ENCODE peak calls at places on chromosomes 11 and 22, in six cellular contexts. R is activated T-helper 1 cell treated with anti-CD3 and anti-CD28 coated beads, Interleukin-2, amount 50 U/mL, for 16 hours; X is GDM1; M is stomach; W is H4; P is right atrium auricular region. H is an unnamed sample.

GRCh38 chr11:96263361-96263763 is 79.6 kb downstream of the MAML2 start:
- DNase-seq in R (no peak), X (no peak), M (no peak), W (no peak), P (no peak), H (peak)

GRCh38 chr22:38422615-38423511 is 32.1 kb downstream of the KCNJ4 start:
- DNase-seq in R (no peak), X (no peak), M (no peak), W (no peak), P (no peak), H (peak)

GRCh38 chr11:110112457-110112856 is 19.3 kb downstream of the ZC3H12C start:
- DNase-seq in R (no peak), X (peak), M (no peak), W (no peak), P (no peak), H (no peak)

GRCh38 chr11:45145083-45145420 is 1.4 kb upstream of the PRDM11 start:
- DNase-seq in R (no peak), X (no peak), M (no peak), W (no peak), P (no peak), H (no peak)

GRCh38 chr22:28231423-28231822 is 312.4 kb upstream of the PITPNB start:
- DNase-seq in R (no peak), X (no peak), M (no peak), W (no peak), P (no peak), H (no peak)

GRCh38 chr22:30324008-30324730 is 2.6 kb downstream of the TBC1D10A start:
- DNase-seq in R (no peak), X (peak), M (no peak), W (no peak), P (no peak), H (no peak)

GRCh38 chr11:65558785-65559509 is 788 bp upstream of the LTBP3 start:
- DNase-seq in R (no peak), X (no peak), M (peak), W (no peak), P (no peak), H (peak)

GRCh38 chr22:22713416-22713815 is 69.0 kb downstream of the GGTLC2 start:
- DNase-seq in R (no peak), X (no peak), M (no peak), W (no peak), P (no peak), H (no peak)

GRCh38 chr11:3835100-3835485 is 5.7 kb downstream of the RHOG start:
- DNase-seq in R (no peak), X (no peak), M (no peak), W (no peak), P (no peak), H (no peak)